ENCODE peak calls at places on chromosomes 3 and 15, in six cellular contexts. W, X, L, K, U and E are unnamed samples. For H3K4me1 and H3K27me3, the result is how much of the 10 kb centered on the place peaks cover.

GRCh38 chr15:73691398-73691797 is 7.2 kb downstream of the CD276 start:
- DNase-seq in L (no peak), K (no peak), U (no peak), X (peak), W (peak), E (peak)

GRCh38 chr3:62718011-62718410 is 157.2 kb downstream of the CADPS start:
- DNase-seq in K (no peak), W (no peak), L (no peak), U (no peak), X (no peak), E (no peak)

GRCh38 chr3:29537889-29538609 is 257.2 kb downstream of the RBMS3 start:
- DNase-seq in K (no peak), X (peak), U (no peak), L (no peak), W (peak), E (no peak)

GRCh38 chr15:96325579-96326331 is 4.7 kb upstream of the NR2F2 start:
- DNase-seq in L (no peak), K (no peak), W (peak), U (no peak), X (peak), E (no peak)

GRCh38 chr3:24355806-24356205 is 138.8 kb downstream of the THRB start:
- DNase-seq in U (no peak), L (no peak), X (peak), W (no peak), K (no peak), E (no peak)

GRCh38 chr15:31558840-31559239 is 232.2 kb downstream of the KLF13 start:
- DNase-seq in X (no peak), K (no peak), L (no peak), W (no peak), U (no peak), E (no peak)

GRCh38 chr3:172687501-172687900 is 23.4 kb downstream of the NCEH1 start:
- DNase-seq in K (no peak), L (no peak), U (no peak), W (no peak), X (no peak), E (no peak)

GRCh38 chr15:88288661-88289060 is 32.1 kb upstream of the NTRK3 start:
- DNase-seq in L (no peak), K (no peak), U (no peak), W (no peak), X (no peak), E (no peak)

GRCh38 chr3:113516115-113516505 is 1.2 kb upstream of the SPICE1 start:
- DNase-seq in K (no peak), W (no peak), U (no peak), L (no peak), X (peak), E (no peak)

GRCh38 chr3:127360647-127361046 is 72.8 kb upstream of the PRR20G start:
- DNase-seq in U (no peak), W (no peak), L (no peak), K (no peak), X (no peak), E (no peak)

GRCh38 chr3:118938183-118938961 is 96.3 kb downstream of the IGSF11 start:
- DNase-seq in K (no peak), L (no peak), W (peak), X (peak), U (no peak), E (no peak)

GRCh38 chr3:121111914-121112612 is 204.1 kb downstream of the STXBP5L start:
- DNase-seq in K (peak), L (no peak), W (no peak), X (no peak), U (no peak), E (no peak)

GRCh38 chr3:143529018-143529478 is 319.2 kb downstream of the SLC9A9 start:
- DNase-seq in K (no peak), U (no peak), X (no peak), W (peak), L (no peak), E (no peak)

GRCh38 chr3:53196575-53197407 is 35.8 kb downstream of the PRKCD start:
- DNase-seq in W (peak), K (no peak), U (no peak), X (peak), L (no peak), E (no peak)

GRCh38 chr3:128794067-128794768 is 68.2 kb downstream of the RAB7A start:
- DNase-seq in K (no peak), U (no peak), L (no peak), X (peak), W (peak), E (no peak)

GRCh38 chr3:171412054-171412453 is 48.2 kb downstream of the TNIK start:
- DNase-seq in K (no peak), U (no peak), W (no peak), X (no peak), L (no peak), E (no peak)

GRCh38 chr3:44136421-44136820 is 105.3 kb upstream of the TOPAZ1 start:
- DNase-seq in X (peak), L (no peak), U (no peak), K (no peak), W (peak), E (no peak)

GRCh38 chr3:56980798-56981390 is 79.6 kb upstream of the SPATA12 start:
- DNase-seq in U (no peak), L (no peak), K (no peak), X (peak), W (peak), E (peak)

GRCh38 chr3:25090869-25091453 is 337.1 kb upstream of the RARB start:
- DNase-seq in U (no peak), K (no peak), W (no peak), X (no peak), L (no peak), E (no peak)

GRCh38 chr3:13497386-13497785 is 17.3 kb downstream of the HDAC11 start:
- DNase-seq in W (peak), X (no peak), U (no peak), L (no peak), K (no peak), E (peak)

GRCh38 chr3:106797461-106797860 is 579.8 kb upstream of the CCDC54 start:
- DNase-seq in K (no peak), L (no peak), W (no peak), U (no peak), X (no peak), E (no peak)

GRCh38 chr3:190117995-190118394 is 2.7 kb downstream of the P3H2 start:
- DNase-seq in K (no peak), U (no peak), W (peak), L (no peak), X (peak), E (no peak)

GRCh38 chr3:78645628-78646310 is 1122.0 kb downstream of the ROBO1 start:
- DNase-seq in U (no peak), L (no peak), W (peak), X (peak), K (peak), E (no peak)

GRCh38 chr3:171936231-171936841 is 93.2 kb downstream of the TMEM212 start:
- DNase-seq in U (no peak), L (no peak), X (no peak), K (no peak), W (peak), E (no peak)

GRCh38 chr3:72630614-72631344 is 217.5 kb downstream of the SHQ1 start:
- DNase-seq in K (no peak), U (no peak), W (no peak), L (no peak), X (no peak), E (no peak)

GRCh38 chr3:50661321-50661837 is 13.3 kb upstream of the DOCK3 start:
- DNase-seq in W (no peak), L (no peak), U (no peak), K (no peak), X (no peak), E (no peak)

GRCh38 chr15:73052679-73053397 is 575 bp downstream of the NEO1 start:
- DNase-seq in X (no peak), K (no peak), U (no peak), W (peak), L (peak), E (peak)

GRCh38 chr3:111859974-111860859 is 1.2 kb downstream of the PHLDB2 start:
- DNase-seq in W (peak), K (no peak), X (peak), U (peak), L (peak), E (peak)

GRCh38 chr3:31532587-31533168 is at the start of gene STT3B:
- DNase-seq in K (no peak), X (no peak), L (peak), U (peak), W (peak), E (peak)

GRCh38 chr3:43726511-43726910 is 35.8 kb downstream of the ABHD5 start:
- DNase-seq in K (no peak), U (no peak), L (no peak), W (peak), X (no peak), E (no peak)

GRCh38 chr3:61901986-61902385 is 340.6 kb downstream of the PTPRG start:
- DNase-seq in W (no peak), L (no peak), U (no peak), X (no peak), K (no peak), E (no peak)

GRCh38 chr15:40093224-40093842 is 15.3 kb downstream of the BMF start:
- DNase-seq in K (no peak), X (no peak), U (no peak), W (no peak), L (no peak), E (no peak)
- H3K4me1 ChIP-seq in K (under half), X (under half), U (under half), W (half or more), L (half or more), E (half or more)

GRCh38 chr3:48569808-48570450 is 6.3 kb upstream of the UCN2 start:
- DNase-seq in K (no peak), X (no peak), U (no peak), L (no peak), W (no peak), E (no peak)

GRCh38 chr3:48575366-48575765 is 11.8 kb upstream of the UCN2 start:
- DNase-seq in U (no peak), W (no peak), X (no peak), K (no peak), L (no peak), E (no peak)

GRCh38 chr3:48571938-48572337 is 8.4 kb upstream of the UCN2 start:
- DNase-seq in L (no peak), W (no peak), U (no peak), K (no peak), X (no peak), E (no peak)

GRCh38 chr3:48573973-48574585 is 10.5 kb upstream of the UCN2 start:
- DNase-seq in U (no peak), L (no peak), X (no peak), K (no peak), W (no peak), E (no peak)

DNA sequence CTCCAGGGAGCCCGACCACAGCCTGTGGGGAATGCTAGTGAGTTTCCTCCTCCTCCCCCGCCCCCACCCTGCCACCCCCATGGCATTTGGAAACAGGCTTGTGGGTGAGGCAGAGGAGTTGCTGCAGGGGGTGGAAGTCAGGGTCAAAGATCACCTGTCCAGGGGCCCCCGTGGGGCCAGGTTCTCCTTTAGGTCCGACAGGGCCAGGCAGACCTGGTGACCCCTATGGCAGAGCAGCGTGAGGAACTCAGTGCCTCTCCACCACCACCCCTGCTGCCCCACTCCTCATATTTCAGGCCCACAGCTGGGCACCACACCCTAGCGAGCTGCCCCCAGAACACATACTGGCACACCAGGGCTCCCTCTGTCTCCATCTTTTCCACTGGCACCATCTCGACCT is 8.9 kb upstream of the UCN2 start:
- DNase-seq in K (no peak), X (no peak), L (no peak), W (no peak), U (no peak), E (no peak)
- H3K27ac ChIP-seq in K (no peak), X (no peak), L (no peak), W (no peak), U (no peak), E (no peak)

GRCh38 chr3:10745392-10745791 is 70.6 kb upstream of the SLC6A11 start:
- DNase-seq in L (no peak), W (no peak), X (no peak), K (no peak), U (no peak), E (no peak)

GRCh38 chr3:10746001-10746400 is 70.0 kb upstream of the SLC6A11 start:
- DNase-seq in L (no peak), W (no peak), K (no peak), U (no peak), X (no peak), E (no peak)

GRCh38 chr3:10747341-10747740 is 68.7 kb upstream of the SLC6A11 start:
- DNase-seq in U (no peak), W (no peak), K (no peak), X (no peak), L (no peak), E (no peak)

GRCh38 chr3:10746684-10747083 is 69.3 kb upstream of the SLC6A11 start:
- DNase-seq in W (no peak), K (no peak), X (no peak), L (no peak), U (no peak), E (no peak)

GRCh38 chr3:10748040-10748439 is 68.0 kb upstream of the SLC6A11 start:
- DNase-seq in W (no peak), L (no peak), U (no peak), K (no peak), X (no peak), E (no peak)
- H3K27me3 ChIP-seq in W (under half), L (under half), U (under half), K (under half), X (under half), E (half or more)

DNA sequence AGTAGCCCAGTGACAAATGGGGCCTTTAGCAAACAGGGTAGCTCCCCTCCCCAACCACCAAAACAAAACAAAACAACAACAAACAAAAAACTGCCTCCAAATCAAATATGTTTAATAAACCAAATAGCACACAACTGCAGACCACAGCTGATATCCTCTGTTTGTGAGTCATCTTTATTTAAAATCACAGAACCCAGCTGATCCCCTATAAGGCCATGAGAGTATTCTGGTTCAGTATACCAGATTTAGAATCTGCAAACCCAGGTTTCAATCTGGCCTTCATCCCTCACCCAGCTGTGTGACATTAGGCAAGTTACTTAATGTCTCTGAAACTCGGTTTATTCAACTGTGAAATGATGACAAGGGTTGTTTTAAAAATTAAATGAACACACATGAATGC is 124.5 kb downstream of the SUCLG2 start:
- DNase-seq in L (no peak), X (no peak), K (no peak), W (peak), U (no peak), E (no peak)
- H3K4me1 ChIP-seq in L (under half), X (under half), K (under half), W (under half), U (under half), E (under half)